ENCODE peak calls at places on chromosomes 2 and 18, in four cellular contexts. R is sigmoid colon, K is fibroblast of villous mesenchyme, C is cardiac muscle cell. U is an unnamed sample.

GRCh38 chr2:11128258-11128951 is 26.9 kb upstream of the SLC66A3 start:
- DNase-seq in R (no peak), K (no peak), C (no peak), U (peak; percentile 60)

GRCh38 chr2:239290618-239291504 is 110.0 kb downstream of the HDAC4 start:
- DNase-seq in R (peak; percentile 85), K (no peak), C (peak; percentile 32), U (peak; percentile 72)

GRCh38 chr2:236209996-236210395 is 41.8 kb upstream of the GBX2 start:
- DNase-seq in R (no peak), K (no peak), C (no peak), U (no peak)

GRCh38 chr18:6039055-6039454 is 143.7 kb upstream of the TMEM200C start:
- DNase-seq in R (no peak), K (no peak), C (no peak), U (peak; percentile 56)

GRCh38 chr2:215299337-215299859 is 12.5 kb upstream of the ATIC start:
- DNase-seq in R (no peak), K (no peak), C (peak; percentile 74), U (no peak)

GRCh38 chr18:59096098-59096779 is 43.4 kb upstream of the SEC11C start:
- DNase-seq in R (no peak), K (no peak), C (no peak), U (no peak)

GRCh38 chr18:79916546-79917350 is 34.7 kb downstream of the SLC66A2 start:
- DNase-seq in R (peak; percentile 56), K (no peak), C (no peak), U (no peak)

GRCh38 chr2:23385748-23386421 is 906 bp downstream of the KLHL29 start:
- DNase-seq in R (no peak), K (no peak), C (peak; percentile 28), U (no peak)

GRCh38 chr2:160402997-160403979 is 90.3 kb downstream of the RBMS1 start:
- DNase-seq in R (no peak), K (peak; percentile 95), C (no peak), U (no peak)

GRCh38 chr2:225640550-225640949 is 241.0 kb downstream of the NYAP2 start:
- DNase-seq in R (no peak), K (no peak), C (no peak), U (no peak)

GRCh38 chr2:27123302-27124150 is at the start of gene ABHD1:
- DNase-seq in R (peak; percentile 79), K (no peak), C (peak; percentile 66), U (peak; percentile 1)

GRCh38 chr2:135212757-135213156 is 160.7 kb downstream of the RAB3GAP1 start:
- DNase-seq in R (no peak), K (peak; percentile 5), C (no peak), U (peak; percentile 22)

GRCh38 chr2:128347701-128348504 is 29.2 kb upstream of the HS6ST1 start:
- DNase-seq in R (peak; percentile 91), K (peak; percentile 43), C (no peak), U (peak; percentile 61)

GRCh38 chr2:33321236-33321731 is 155.2 kb upstream of the RASGRP3 start:
- DNase-seq in R (no peak), K (peak; percentile 56), C (no peak), U (peak; percentile 73)

GRCh38 chr2:189782221-189782671 is 1.9 kb downstream of the ORMDL1 start:
- DNase-seq in R (no peak), K (peak; percentile 29), C (no peak), U (no peak)
- H3K4me3 ChIP-seq in R (peak overlapping the region; percentile 85), K (peak overlapping the region; percentile 87), C (peak overlapping the region; percentile 61), U (no peak overlapping the region)

GRCh38 chr2:138180691-138181386 is 216.6 kb downstream of the HNMT start:
- DNase-seq in R (no peak), K (no peak), C (peak; percentile 20), U (no peak)
- TF ChIP-seq CTCF in R (no peak), K (peak; percentile 13), C (no peak), U (peak; percentile 22)

GRCh38 chr2:46564350-46564749 is 85.0 kb downstream of the TMEM247 start:
- DNase-seq in R (no peak), K (no peak), C (no peak), U (no peak)

GRCh38 chr2:46561731-46562450 is 82.5 kb downstream of the TMEM247 start:
- DNase-seq in R (no peak), K (peak; percentile 22), C (no peak), U (no peak)

GRCh38 chr2:46564811-46565241 is 85.5 kb downstream of the TMEM247 start:
- DNase-seq in R (no peak), K (no peak), C (peak; percentile 95), U (no peak)

GRCh38 chr2:46562451-46562841 is 83.1 kb downstream of the TMEM247 start:
- DNase-seq in R (no peak), K (no peak), C (no peak), U (no peak)

GRCh38 chr2:46563110-46563731 is 83.9 kb downstream of the TMEM247 start:
- DNase-seq in R (no peak), K (no peak), C (no peak), U (no peak)
- H3K4me3 ChIP-seq in R (no peak overlapping the region), K (no peak overlapping the region), C (no peak overlapping the region), U (no peak overlapping the region)

GRCh38 chr2:25397777-25398176 is 56.1 kb upstream of the DNMT3A start:
- DNase-seq in R (no peak), K (no peak), C (no peak), U (no peak)
- TF ChIP-seq CTCF in R (no peak), K (no peak), C (no peak), U (no peak)

DNA sequence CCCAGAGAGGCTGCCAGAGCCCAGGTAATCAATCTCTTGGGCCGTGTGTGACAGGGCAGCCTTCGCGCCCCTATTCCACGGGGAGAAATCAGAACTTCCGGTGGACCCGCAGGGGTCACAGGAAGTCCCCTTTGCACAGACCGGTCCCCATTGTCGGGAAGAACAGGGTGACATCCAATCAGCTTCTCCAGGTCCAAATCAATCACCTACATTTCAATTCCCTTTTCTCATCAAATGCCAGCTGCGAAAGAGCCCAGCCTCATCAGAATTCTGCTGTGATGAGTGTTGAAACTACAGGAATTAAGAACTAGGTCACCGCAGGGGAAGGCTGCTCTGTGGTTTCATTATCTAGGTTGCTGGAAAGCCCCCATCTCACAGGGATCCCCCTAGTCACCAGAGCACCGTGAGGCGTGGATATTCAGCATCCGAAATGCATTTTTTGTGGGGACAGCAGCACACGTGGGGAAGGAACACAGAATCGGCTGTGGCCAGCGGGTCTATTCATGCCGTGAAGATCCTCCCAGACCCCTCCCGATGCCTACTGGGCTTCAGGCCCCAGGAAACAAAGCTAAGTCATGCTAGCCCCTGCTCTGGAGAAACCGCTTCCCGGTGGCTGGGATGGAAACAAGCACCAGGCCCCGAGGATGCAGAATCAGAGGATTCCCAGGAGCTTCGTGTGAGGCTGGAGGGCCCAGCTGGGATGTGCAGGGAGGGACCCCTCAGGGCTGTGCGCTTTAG is 193.7 kb upstream of the ID2 start:
- DNase-seq in R (peak; percentile 45), K (no peak), C (no peak), U (peak; percentile 32)
- H3K4me3 ChIP-seq in R (no peak overlapping the region), K (no peak overlapping the region), C (no peak overlapping the region), U (no peak overlapping the region)